ENCODE peak calls at places on chromosomes 16 and 17, in nine cellular contexts. N is naive B cell; H is left ventricle myocardium inferior; Q is GM06990; Y is A549; C is substantia nigra; S is T follicular helper cell; F is AG10803; W is activated CD4-positive, alpha-beta T cell treated with anti-CD3 and anti-CD28 coated beads, Interleukin-2, amount 50 U/mL, for 1 hour. X is an unnamed sample.

GRCh38 chr16:19583665-19584300 is 28.3 kb downstream of the VPS35L start:
- DNase-seq in N (peak), H (no peak), Q (no peak), Y (peak), C (no peak), S (no peak), F (peak), W (peak), X (peak)

GRCh38 chr16:87235810-87236515 is 81.2 kb downstream of the C16orf95 start:
- DNase-seq in N (peak), H (no peak), Q (peak), Y (no peak), C (no peak), S (no peak), F (no peak), W (no peak), X (no peak)

GRCh38 chr17:1280652-1281051 is 1.2 kb downstream of the TRARG1 start:
- DNase-seq in N (no peak), H (no peak), Q (no peak), Y (no peak), C (no peak), S (no peak), F (no peak), W (no peak), X (no peak)

GRCh38 chr16:66975302-66975893 is 13.0 kb upstream of the CES4A start:
- DNase-seq in N (no peak), H (no peak), Q (no peak), Y (no peak), C (no peak), S (no peak), F (no peak), W (no peak), X (no peak)

GRCh38 chr16:3625911-3626732 is 14.7 kb upstream of the SLX4 start:
- DNase-seq in N (peak), H (no peak), Q (peak), Y (no peak), C (no peak), S (no peak), F (peak), W (no peak), X (peak)

GRCh38 chr17:73824321-73824720 is 180.1 kb upstream of the SDK2 start:
- DNase-seq in N (no peak), H (no peak), Q (no peak), Y (no peak), C (no peak), S (no peak), F (no peak), W (no peak), X (no peak)

GRCh38 chr17:44804301-44805061 is 25.6 kb downstream of the GJC1 start:
- DNase-seq in N (no peak), H (peak), Q (no peak), Y (no peak), C (no peak), S (no peak), F (no peak), W (no peak), X (no peak)

GRCh38 chr17:40341808-40342574 is 22.5 kb downstream of the GJD3 start:
- DNase-seq in N (peak), H (peak), Q (no peak), Y (peak), C (no peak), S (no peak), F (peak), W (peak), X (peak)

GRCh38 chr16:23948949-23949392 is 113.2 kb downstream of the PRKCB start:
- DNase-seq in N (no peak), H (no peak), Q (no peak), Y (no peak), C (no peak), S (peak), F (no peak), W (peak), X (no peak)

GRCh38 chr16:48087639-48088038 is 68.2 kb downstream of the ABCC12 start:
- DNase-seq in N (no peak), H (peak), Q (no peak), Y (no peak), C (no peak), S (no peak), F (no peak), W (no peak), X (no peak)

GRCh38 chr16:50573279-50573678 is 25.1 kb downstream of the NKD1 start:
- DNase-seq in N (no peak), H (no peak), Q (no peak), Y (no peak), C (no peak), S (no peak), F (no peak), W (no peak), X (no peak)

GRCh38 chr17:16962804-16963203 is 9.1 kb downstream of the TNFRSF13B start:
- DNase-seq in N (no peak), H (no peak), Q (no peak), Y (peak), C (no peak), S (no peak), F (no peak), W (no peak), X (peak)

GRCh38 chr17:46922487-46922803 is 515 bp upstream of the GOSR2 start:
- DNase-seq in N (no peak), H (no peak), Q (no peak), Y (no peak), C (no peak), S (no peak), F (no peak), W (no peak), X (no peak)

GRCh38 chr17:14515015-14515414 is 214.1 kb downstream of the HS3ST3B1 start:
- DNase-seq in N (no peak), H (no peak), Q (no peak), Y (peak), C (no peak), S (no peak), F (peak), W (no peak), X (peak)

GRCh38 chr16:2271848-2272461 is 4.0 kb upstream of the RNPS1 start:
- DNase-seq in N (no peak), H (no peak), Q (no peak), Y (no peak), C (no peak), S (no peak), F (no peak), W (no peak), X (no peak)

GRCh38 chr17:81420769-81421462 is 25.7 kb downstream of the BAHCC1 start:
- DNase-seq in N (no peak), H (peak), Q (no peak), Y (no peak), C (peak), S (no peak), F (peak), W (no peak), X (peak)

X was measured in AG08395.